ENCODE peak calls at places on chromosomes 5 and 9, in four cellular contexts. T, E, S and V are unnamed samples.

GRCh38 chr9:37229882-37230482 is 109.6 kb downstream of the ZCCHC7 start:
- DNase-seq in E (no peak), S (no peak), T (no peak), V (peak)

GRCh38 chr5:10250804-10251276 is 760 bp downstream of the CCT5 start:
- DNase-seq in E (peak), T (no peak), S (peak), V (peak)

GRCh38 chr9:93302586-93303257 is 118.8 kb downstream of the WNK2 start:
- DNase-seq in S (peak), T (peak), E (peak), V (peak)

GRCh38 chr9:121538221-121538620 is 38.6 kb upstream of the GGTA1 start:
- DNase-seq in T (no peak), E (no peak), S (no peak), V (no peak)

GRCh38 chr9:38017149-38017884 is 51.7 kb downstream of the SHB start:
- DNase-seq in T (no peak), S (peak), E (no peak), V (peak)

GRCh38 chr9:116494815-116495634 is 192.1 kb upstream of the TRIM32 start:
- DNase-seq in S (no peak), T (peak), E (no peak), V (no peak)

GRCh38 chr5:17436345-17436744 is 61.7 kb upstream of the TAF11L2 start:
- DNase-seq in S (no peak), E (peak), T (no peak), V (no peak)

GRCh38 chr5:173238312-173239232 is 3.6 kb upstream of the NKX2-5 start:
- DNase-seq in E (no peak), T (no peak), S (peak), V (no peak)

GRCh38 chr5:15525679-15526275 is 25.8 kb downstream of the FBXL7 start:
- DNase-seq in S (peak), T (no peak), E (no peak), V (peak)

GRCh38 chr9:119003882-119004617 is 365.2 kb downstream of the BRINP1 start:
- DNase-seq in S (no peak), T (no peak), E (no peak), V (no peak)

GRCh38 chr5:61915646-61916045 is 390.4 kb upstream of the KIF2A start:
- DNase-seq in T (no peak), S (no peak), E (no peak), V (no peak)

GRCh38 chr5:9057406-9058000 is 488.4 kb downstream of the SEMA5A start:
- DNase-seq in S (no peak), T (no peak), E (no peak), V (no peak)

GRCh38 chr9:116178481-116179211 is 25.1 kb downstream of the PAPPA start:
- DNase-seq in S (peak), T (no peak), E (peak), V (no peak)

GRCh38 chr5:148507644-148508043 is 123.9 kb downstream of the FBXO38 start:
- DNase-seq in S (no peak), T (no peak), E (no peak), V (no peak)

GRCh38 chr9:109401169-109401989 is 80.5 kb upstream of the EPB41L4B start:
- DNase-seq in E (peak), T (peak), S (peak), V (peak)

GRCh38 chr9:85223506-85224108 is 518.1 kb downstream of the AGTPBP1 start:
- DNase-seq in T (no peak), S (no peak), E (no peak), V (no peak)

GRCh38 chr5:103602465-103602864 is 39.9 kb upstream of the NUDT12 start:
- DNase-seq in S (no peak), E (no peak), T (no peak), V (no peak)

GRCh38 chr5:41284938-41285337 is 71.6 kb upstream of the C6 start:
- DNase-seq in S (no peak), T (no peak), E (no peak), V (no peak)

GRCh38 chr5:112857866-112858265 is 3.2 kb upstream of the SRP19 start:
- DNase-seq in T (no peak), E (no peak), S (no peak), V (no peak)

GRCh38 chr5:39696672-39697398 is 272.1 kb upstream of the DAB2 start:
- DNase-seq in S (no peak), E (peak), T (no peak), V (no peak)

GRCh38 chr5:65907138-65907537 is 19.2 kb upstream of the ERBIN start:
- DNase-seq in S (no peak), T (no peak), E (no peak), V (no peak)